ENCODE peak calls at places on chromosome 19, in six cellular contexts. M, S, J, Q, B and A are unnamed samples. For H3K36me3, the result is how much of the 10 kb centered on the place peaks cover.

GRCh38 chr19:47158879-47159509 is 28.4 kb downstream of the SAE1 start:
- DNase-seq in M (peak), S (no peak), J (no peak), Q (no peak), B (no peak), A (no peak)

GRCh38 chr19:27971071-27971470 is 1241.9 kb downstream of the UQCRFS1 start:
- DNase-seq in M (peak), S (peak), J (no peak), Q (no peak), B (no peak), A (no peak)

GRCh38 chr19:17488593-17489391 is 18.5 kb downstream of the SLC27A1 start:
- DNase-seq in M (no peak), S (peak), J (peak), Q (peak), B (peak), A (peak)

GRCh38 chr19:57599761-57600383 is at the start of gene ZNF530:
- DNase-seq in M (peak), S (peak), J (peak), Q (peak), B (peak), A (peak)

GRCh38 chr19:7550169-7550770 is 14.8 kb downstream of the PNPLA6 start:
- DNase-seq in M (no peak), S (no peak), J (no peak), Q (no peak), B (no peak), A (no peak)

GRCh38 chr19:5913739-5914357 is at the start of gene CAPS:
- DNase-seq in M (peak), S (no peak), J (peak), Q (peak), B (peak), A (no peak)

GRCh38 chr19:6067975-6068374 is 42.3 kb downstream of the RFX2 start:
- DNase-seq in M (no peak), S (no peak), J (no peak), Q (no peak), B (no peak), A (no peak)

GRCh38 chr19:38577826-38578225 is 39.9 kb downstream of the MAP4K1 start:
- DNase-seq in M (no peak), S (no peak), J (no peak), Q (no peak), B (no peak), A (no peak)

GRCh38 chr19:32165750-32166149 is 179.7 kb upstream of the ZNF507 start:
- DNase-seq in M (no peak), S (no peak), J (no peak), Q (no peak), B (no peak), A (no peak)

GRCh38 chr19:7883796-7884570 is 4.3 kb upstream of the LRRC8E start:
- DNase-seq in M (no peak), S (no peak), J (no peak), Q (no peak), B (no peak), A (no peak)

GRCh38 chr19:3098515-3099346 is 4.6 kb downstream of the GNA11 start:
- DNase-seq in M (no peak), S (no peak), J (no peak), Q (peak), B (peak), A (peak)

GRCh38 chr19:1474011-1474764 is 4.8 kb downstream of the C19orf25 start:
- DNase-seq in M (peak), S (no peak), J (no peak), Q (no peak), B (no peak), A (no peak)

GRCh38 chr19:2624537-2625091 is 77.9 kb downstream of the GNG7 start:
- DNase-seq in M (no peak), S (peak), J (no peak), Q (peak), B (peak), A (peak)

GRCh38 chr19:18254546-18255500 is 19.4 kb downstream of the IQCN start:
- DNase-seq in M (no peak), S (no peak), J (no peak), Q (no peak), B (peak), A (no peak)

GRCh38 chr19:2034729-2035589 is 16.1 kb downstream of the MKNK2 start:
- DNase-seq in M (no peak), S (peak), J (no peak), Q (no peak), B (peak), A (peak)

GRCh38 chr19:8517551-8518442 is 3.8 kb upstream of the ZNF414 start:
- DNase-seq in M (no peak), S (no peak), J (no peak), Q (no peak), B (no peak), A (no peak)

GRCh38 chr19:33393286-33394005 is 19.9 kb downstream of the CEBPG start:
- DNase-seq in M (no peak), S (no peak), J (no peak), Q (no peak), B (no peak), A (no peak)

GRCh38 chr19:36771275-36772231 is 1.1 kb downstream of the ZNF850 start:
- DNase-seq in M (peak), S (peak), J (peak), Q (peak), B (peak), A (peak)

GRCh38 chr19:55703790-55704215 is 28.8 kb downstream of the EPN1 start:
- DNase-seq in M (peak), S (no peak), J (no peak), Q (no peak), B (peak), A (no peak)

GRCh38 chr19:7333198-7334118 is 15.3 kb upstream of the ARHGEF18 start:
- DNase-seq in M (peak), S (no peak), J (no peak), Q (peak), B (no peak), A (peak)

GRCh38 chr19:27671876-27672275 is 1541.1 kb downstream of the UQCRFS1 start:
- DNase-seq in M (no peak), S (no peak), J (no peak), Q (no peak), B (no peak), A (no peak)

GRCh38 chr19:35291916-35292315 is at the start of gene MAG:
- DNase-seq in M (no peak), S (no peak), J (no peak), Q (no peak), B (no peak), A (no peak)

GRCh38 chr19:12796146-12797071 is 5.1 kb downstream of the JUNB start:
- DNase-seq in M (peak), S (peak), J (peak), Q (peak), B (peak), A (peak)

DNA sequence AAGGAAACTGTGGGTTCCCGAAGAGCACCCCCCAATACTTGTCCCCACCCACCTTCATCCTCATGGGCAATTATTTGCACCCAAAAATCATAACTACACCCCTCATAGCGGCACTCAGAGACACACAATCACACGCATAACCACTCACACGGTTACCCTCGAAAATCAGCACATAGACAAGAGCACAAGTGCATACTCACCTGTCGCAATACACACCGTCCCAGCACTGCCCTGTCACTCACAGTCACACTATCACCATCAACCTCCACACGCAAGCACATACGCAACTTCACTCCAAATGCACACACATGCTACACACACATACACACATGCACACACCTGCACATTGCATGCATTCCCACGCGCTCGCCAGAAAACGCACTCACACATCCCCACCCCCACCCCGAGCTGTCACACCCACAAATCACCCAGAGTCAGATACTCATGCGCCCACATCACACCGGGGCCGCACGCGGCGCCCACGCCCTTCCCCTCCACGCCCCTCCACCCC is 535 bp downstream of the COL5A3 start:
- DNase-seq in M (no peak), S (no peak), J (no peak), Q (no peak), B (no peak), A (no peak)
- H3K4me3 ChIP-seq in M (peak), S (no peak), J (peak), Q (peak), B (peak), A (no peak)

GRCh38 chr19:54451997-54452396 is 3.0 kb downstream of the LENG8 start:
- DNase-seq in M (no peak), S (no peak), J (no peak), Q (no peak), B (no peak), A (no peak)
- H3K36me3 ChIP-seq in M (under half), S (half or more), J (under half), Q (half or more), B (half or more), A (half or more)

DNA sequence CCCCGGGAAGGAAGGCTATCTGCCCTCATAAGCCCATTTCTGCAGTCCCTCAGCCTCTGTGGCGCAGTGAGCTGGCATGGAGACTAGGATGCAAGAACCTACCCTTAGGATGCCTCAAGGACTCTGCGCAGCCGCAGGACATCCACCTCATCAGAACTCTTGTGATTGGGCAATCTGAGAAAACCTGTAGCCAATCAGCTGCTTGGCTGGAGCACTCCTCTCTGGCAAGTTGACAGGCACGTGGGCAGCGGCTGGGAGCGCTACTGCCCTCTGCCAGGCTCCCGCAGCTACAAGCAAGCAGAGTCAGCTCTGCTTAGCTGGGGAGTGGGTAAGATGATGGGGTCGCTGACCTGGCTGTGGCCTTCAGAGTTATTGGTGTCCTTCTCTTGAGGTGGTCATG is 1.5 kb upstream of the ECSIT start:
- DNase-seq in M (peak), S (peak), J (peak), Q (peak), B (peak), A (peak)
- TF ChIP-seq CTCF in M (peak), S (peak), J (peak), Q (peak), B (no peak), A (peak)

GRCh38 chr19:40612831-40613668 is 11.9 kb downstream of the LTBP4 start:
- DNase-seq in M (peak), S (peak), J (peak), Q (peak), B (peak), A (no peak)
- H3K4me3 ChIP-seq in M (no peak), S (peak), J (peak), Q (peak), B (peak), A (peak)

GRCh38 chr19:50285833-50286232 is 43.3 kb downstream of the KCNC3 start:
- DNase-seq in M (no peak), S (no peak), J (no peak), Q (no peak), B (no peak), A (no peak)
- H3K36me3 ChIP-seq in M (under half), S (under half), J (under half), Q (under half), B (half or more), A (under half)

DNA sequence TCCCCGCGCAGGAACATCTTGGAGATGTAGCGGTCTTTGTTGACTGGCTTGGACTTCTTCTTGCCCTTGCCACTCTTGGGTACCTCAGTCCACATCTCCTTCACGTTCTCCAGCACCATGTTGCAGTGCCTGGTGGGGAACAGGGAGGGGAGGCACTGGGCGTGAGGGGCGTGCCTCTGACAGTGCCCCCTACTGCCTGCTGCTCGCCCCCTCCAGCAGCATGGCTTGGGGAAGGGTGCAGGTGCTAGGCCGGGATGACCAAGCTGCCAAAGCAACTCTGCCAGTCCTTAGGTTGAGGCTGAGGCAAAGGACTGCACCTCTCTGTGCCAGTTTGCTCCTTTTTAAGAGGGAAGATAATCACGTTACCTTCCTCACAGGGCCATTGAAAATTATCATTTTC is 4.2 kb downstream of the SNRPD2 start:
- DNase-seq in M (no peak), S (no peak), J (no peak), Q (no peak), B (no peak), A (no peak)
- TF ChIP-seq CTCF in M (no peak), S (no peak), J (no peak), Q (no peak), B (no peak), A (no peak)